ENCODE peak calls at places on chromosomes 3 and 15, in eight cellular contexts. One of them, this sample, is unnamed.

GRCh38 chr3:112086857-112087524 is 802 bp downstream of the C3orf52 start:
- DNase-seq in central memory CD8-positive, alpha-beta T cell: no peak
- DNase-seq in NCI-H1930: no peak
- DNase-seq in naive thymus-derived CD8-positive, alpha-beta T cell: no peak
- DNase-seq in ELR: peak
- DNase-seq in body of pancreas: no peak
- DNase-seq in hippocampal formation: no peak
- DNase-seq in activated CD4-positive, alpha-beta T cell treated with anti-CD3 and anti-CD28 coated beads, Interleukin-2, amount 10 ng/mL, durations not matched to agents 7 days and 5 days: no peak
- DNase-seq in this sample: no peak

GRCh38 chr3:37967252-37967881 is 23.2 kb upstream of the VILL start:
- DNase-seq in activated CD4-positive, alpha-beta T cell treated with anti-CD3 and anti-CD28 coated beads, Interleukin-2, amount 10 ng/mL, durations not matched to agents 7 days and 5 days: peak
- DNase-seq in naive thymus-derived CD8-positive, alpha-beta T cell: peak
- DNase-seq in body of pancreas: peak
- DNase-seq in central memory CD8-positive, alpha-beta T cell: no peak
- DNase-seq in hippocampal formation: peak
- DNase-seq in ELR: peak
- DNase-seq in NCI-H1930: peak
- DNase-seq in this sample: peak

GRCh38 chr15:77643764-77644163 is 11.1 kb upstream of the LINGO1 start:
- DNase-seq in central memory CD8-positive, alpha-beta T cell: no peak
- DNase-seq in naive thymus-derived CD8-positive, alpha-beta T cell: no peak
- DNase-seq in NCI-H1930: no peak
- DNase-seq in activated CD4-positive, alpha-beta T cell treated with anti-CD3 and anti-CD28 coated beads, Interleukin-2, amount 10 ng/mL, durations not matched to agents 7 days and 5 days: no peak
- DNase-seq in hippocampal formation: no peak
- DNase-seq in body of pancreas: no peak
- DNase-seq in ELR: no peak
- DNase-seq in this sample: no peak

GRCh38 chr3:152204218-152204617 is 64.5 kb upstream of the MBNL1 start:
- DNase-seq in ELR: no peak
- DNase-seq in naive thymus-derived CD8-positive, alpha-beta T cell: no peak
- DNase-seq in NCI-H1930: no peak
- DNase-seq in activated CD4-positive, alpha-beta T cell treated with anti-CD3 and anti-CD28 coated beads, Interleukin-2, amount 10 ng/mL, durations not matched to agents 7 days and 5 days: no peak
- DNase-seq in body of pancreas: no peak
- DNase-seq in hippocampal formation: no peak
- DNase-seq in central memory CD8-positive, alpha-beta T cell: no peak
- DNase-seq in this sample: no peak

GRCh38 chr15:56533741-56534416 is 68.9 kb upstream of the MNS1 start:
- DNase-seq in activated CD4-positive, alpha-beta T cell treated with anti-CD3 and anti-CD28 coated beads, Interleukin-2, amount 10 ng/mL, durations not matched to agents 7 days and 5 days: no peak
- DNase-seq in body of pancreas: no peak
- DNase-seq in naive thymus-derived CD8-positive, alpha-beta T cell: no peak
- DNase-seq in central memory CD8-positive, alpha-beta T cell: no peak
- DNase-seq in ELR: no peak
- DNase-seq in hippocampal formation: no peak
- DNase-seq in NCI-H1930: no peak
- DNase-seq in this sample: no peak

GRCh38 chr15:68252925-68253534 is 23.5 kb upstream of the CLN6 start:
- DNase-seq in NCI-H1930: peak
- DNase-seq in hippocampal formation: no peak
- DNase-seq in ELR: peak
- DNase-seq in activated CD4-positive, alpha-beta T cell treated with anti-CD3 and anti-CD28 coated beads, Interleukin-2, amount 10 ng/mL, durations not matched to agents 7 days and 5 days: peak
- DNase-seq in body of pancreas: peak
- DNase-seq in naive thymus-derived CD8-positive, alpha-beta T cell: peak
- DNase-seq in central memory CD8-positive, alpha-beta T cell: peak
- DNase-seq in this sample: no peak

GRCh38 chr3:61807865-61808276 is 246.5 kb downstream of the PTPRG start:
- DNase-seq in activated CD4-positive, alpha-beta T cell treated with anti-CD3 and anti-CD28 coated beads, Interleukin-2, amount 10 ng/mL, durations not matched to agents 7 days and 5 days: no peak
- DNase-seq in ELR: no peak
- DNase-seq in central memory CD8-positive, alpha-beta T cell: no peak
- DNase-seq in NCI-H1930: no peak
- DNase-seq in body of pancreas: peak
- DNase-seq in hippocampal formation: no peak
- DNase-seq in naive thymus-derived CD8-positive, alpha-beta T cell: no peak
- DNase-seq in this sample: no peak

GRCh38 chr15:40075298-40076044 is 33.2 kb downstream of the BMF start:
- DNase-seq in NCI-H1930: no peak
- DNase-seq in central memory CD8-positive, alpha-beta T cell: no peak
- DNase-seq in body of pancreas: peak
- DNase-seq in hippocampal formation: no peak
- DNase-seq in naive thymus-derived CD8-positive, alpha-beta T cell: no peak
- DNase-seq in ELR: no peak
- DNase-seq in activated CD4-positive, alpha-beta T cell treated with anti-CD3 and anti-CD28 coated beads, Interleukin-2, amount 10 ng/mL, durations not matched to agents 7 days and 5 days: no peak
- DNase-seq in this sample: no peak

GRCh38 chr3:70261283-70261682 is 51.2 kb downstream of the MDFIC2 start:
- DNase-seq in NCI-H1930: no peak
- DNase-seq in hippocampal formation: no peak
- DNase-seq in central memory CD8-positive, alpha-beta T cell: no peak
- DNase-seq in body of pancreas: no peak
- DNase-seq in activated CD4-positive, alpha-beta T cell treated with anti-CD3 and anti-CD28 coated beads, Interleukin-2, amount 10 ng/mL, durations not matched to agents 7 days and 5 days: no peak
- DNase-seq in naive thymus-derived CD8-positive, alpha-beta T cell: no peak
- DNase-seq in ELR: peak
- DNase-seq in this sample: no peak

GRCh38 chr15:27412413-27412812 is 441.4 kb downstream of the GABRG3 start:
- DNase-seq in body of pancreas: no peak
- DNase-seq in ELR: no peak
- DNase-seq in central memory CD8-positive, alpha-beta T cell: no peak
- DNase-seq in activated CD4-positive, alpha-beta T cell treated with anti-CD3 and anti-CD28 coated beads, Interleukin-2, amount 10 ng/mL, durations not matched to agents 7 days and 5 days: no peak
- DNase-seq in hippocampal formation: no peak
- DNase-seq in naive thymus-derived CD8-positive, alpha-beta T cell: no peak
- DNase-seq in NCI-H1930: no peak
- DNase-seq in this sample: no peak

GRCh38 chr3:28080716-28081115 is 160.7 kb upstream of the CMC1 start:
- DNase-seq in body of pancreas: no peak
- DNase-seq in central memory CD8-positive, alpha-beta T cell: no peak
- DNase-seq in NCI-H1930: no peak
- DNase-seq in activated CD4-positive, alpha-beta T cell treated with anti-CD3 and anti-CD28 coated beads, Interleukin-2, amount 10 ng/mL, durations not matched to agents 7 days and 5 days: no peak
- DNase-seq in naive thymus-derived CD8-positive, alpha-beta T cell: no peak
- DNase-seq in ELR: no peak
- DNase-seq in hippocampal formation: no peak
- DNase-seq in this sample: no peak

GRCh38 chr3:129398803-129399144 is 29.7 kb downstream of the EFCAB12 start:
- DNase-seq in NCI-H1930: no peak
- DNase-seq in naive thymus-derived CD8-positive, alpha-beta T cell: peak
- DNase-seq in body of pancreas: peak
- DNase-seq in hippocampal formation: no peak
- DNase-seq in activated CD4-positive, alpha-beta T cell treated with anti-CD3 and anti-CD28 coated beads, Interleukin-2, amount 10 ng/mL, durations not matched to agents 7 days and 5 days: peak
- DNase-seq in ELR: peak
- DNase-seq in central memory CD8-positive, alpha-beta T cell: peak
- DNase-seq in this sample: no peak

GRCh38 chr3:47578691-47579632 is at the start of gene CSPG5:
- DNase-seq in naive thymus-derived CD8-positive, alpha-beta T cell: peak
- DNase-seq in body of pancreas: peak
- DNase-seq in activated CD4-positive, alpha-beta T cell treated with anti-CD3 and anti-CD28 coated beads, Interleukin-2, amount 10 ng/mL, durations not matched to agents 7 days and 5 days: peak
- DNase-seq in central memory CD8-positive, alpha-beta T cell: no peak
- DNase-seq in hippocampal formation: peak
- DNase-seq in ELR: peak
- DNase-seq in NCI-H1930: peak
- DNase-seq in this sample: no peak

GRCh38 chr3:49349617-49350114 is 8.5 kb downstream of the GPX1 start:
- DNase-seq in ELR: no peak
- DNase-seq in NCI-H1930: no peak
- DNase-seq in naive thymus-derived CD8-positive, alpha-beta T cell: no peak
- DNase-seq in activated CD4-positive, alpha-beta T cell treated with anti-CD3 and anti-CD28 coated beads, Interleukin-2, amount 10 ng/mL, durations not matched to agents 7 days and 5 days: no peak
- DNase-seq in hippocampal formation: no peak
- DNase-seq in body of pancreas: no peak
- DNase-seq in central memory CD8-positive, alpha-beta T cell: no peak
- DNase-seq in this sample: no peak

GRCh38 chr3:12193485-12194165 is 34.9 kb upstream of the TIMP4 start:
- DNase-seq in central memory CD8-positive, alpha-beta T cell: no peak
- DNase-seq in ELR: peak
- DNase-seq in body of pancreas: no peak
- DNase-seq in naive thymus-derived CD8-positive, alpha-beta T cell: no peak
- DNase-seq in hippocampal formation: no peak
- DNase-seq in activated CD4-positive, alpha-beta T cell treated with anti-CD3 and anti-CD28 coated beads, Interleukin-2, amount 10 ng/mL, durations not matched to agents 7 days and 5 days: peak
- DNase-seq in NCI-H1930: no peak
- DNase-seq in this sample: peak

GRCh38 chr3:27535809-27536392 is 51.7 kb upstream of the SLC4A7 start:
- DNase-seq in central memory CD8-positive, alpha-beta T cell: no peak
- DNase-seq in activated CD4-positive, alpha-beta T cell treated with anti-CD3 and anti-CD28 coated beads, Interleukin-2, amount 10 ng/mL, durations not matched to agents 7 days and 5 days: no peak
- DNase-seq in ELR: peak
- DNase-seq in body of pancreas: no peak
- DNase-seq in hippocampal formation: no peak
- DNase-seq in NCI-H1930: no peak
- DNase-seq in naive thymus-derived CD8-positive, alpha-beta T cell: no peak
- DNase-seq in this sample: no peak

GRCh38 chr3:33438284-33438668 is 1.9 kb downstream of the UBP1 start:
- DNase-seq in naive thymus-derived CD8-positive, alpha-beta T cell: no peak
- DNase-seq in NCI-H1930: no peak
- DNase-seq in hippocampal formation: no peak
- DNase-seq in ELR: peak
- DNase-seq in activated CD4-positive, alpha-beta T cell treated with anti-CD3 and anti-CD28 coated beads, Interleukin-2, amount 10 ng/mL, durations not matched to agents 7 days and 5 days: peak
- DNase-seq in central memory CD8-positive, alpha-beta T cell: no peak
- DNase-seq in body of pancreas: peak
- DNase-seq in this sample: no peak